ENCODE peak calls at places on chromosomes 16 and 17, in seven cellular contexts. M is AG09309; O is activated T-cell treated with anti-CD3 and anti-CD28 coated beads, Interleukin-2, amount 50 U/mL, for 72 hours; Z is anterior cingulate cortex; D is ACHN; E is HS-27A; K is hypothalamus. G is an unnamed sample.

GRCh38 chr17:9419932-9420453 is 155.6 kb downstream of the STX8 start:
- DNase-seq in Z (no peak), E (no peak), D (no peak), O (no peak), M (no peak), K (no peak), G (no peak)

GRCh38 chr17:40448639-40449261 is 5.5 kb downstream of the IGFBP4 start:
- DNase-seq in M (no peak), D (peak; percentile 43), O (no peak), E (no peak), Z (no peak), K (no peak), G (no peak)

GRCh38 chr17:44170499-44171201 is at the start of gene ASB16:
- DNase-seq in D (no peak), E (no peak), K (no peak), O (no peak), Z (no peak), M (no peak), G (no peak)

GRCh38 chr16:17302213-17302612 is 168.5 kb downstream of the XYLT1 start:
- DNase-seq in Z (no peak), E (no peak), M (no peak), K (no peak), D (no peak), O (no peak), G (no peak)

GRCh38 chr17:47733414-47734288 is 615 bp downstream of the TBX21 start:
- DNase-seq in E (no peak), O (no peak), Z (no peak), M (no peak), D (no peak), K (no peak), G (no peak)

GRCh38 chr17:31495049-31495885 is 103.8 kb downstream of the RAB11FIP4 start:
- DNase-seq in O (no peak), E (no peak), M (no peak), K (no peak), D (no peak), Z (no peak), G (no peak)

GRCh38 chr17:19387921-19388521 is 1.0 kb upstream of the MFAP4 start:
- DNase-seq in K (no peak), O (no peak), E (no peak), M (peak; percentile 40), D (no peak), Z (no peak), G (no peak)

GRCh38 chr16:73187163-73187562 is 139.2 kb upstream of the ZFHX3 start:
- DNase-seq in K (no peak), D (no peak), O (no peak), E (no peak), M (no peak), Z (no peak), G (no peak)

GRCh38 chr16:65598626-65599025 is 476.8 kb upstream of the CDH11 start:
- DNase-seq in D (no peak), M (no peak), Z (no peak), E (no peak), K (no peak), O (no peak), G (no peak)

GRCh38 chr17:43337684-43338428 is 60.9 kb upstream of the ARL4D start:
- DNase-seq in K (no peak), E (no peak), D (no peak), Z (no peak), O (no peak), M (no peak), G (no peak)

GRCh38 chr16:5870886-5871715 is 773.5 kb upstream of the EEF2KMT start:
- DNase-seq in Z (no peak), K (no peak), D (no peak), M (no peak), O (no peak), E (no peak), G (no peak)

GRCh38 chr17:45573915-45574314 is 83.4 kb upstream of the PLEKHM1 start:
- DNase-seq in O (no peak), E (no peak), D (no peak), Z (no peak), M (no peak), K (no peak), G (no peak)

GRCh38 chr16:19690196-19690595 is 27.8 kb downstream of the KNOP1 start:
- DNase-seq in M (no peak), D (no peak), Z (no peak), O (no peak), K (no peak), E (no peak), G (no peak)

GRCh38 chr16:29995330-29995910 is at the start of gene HIRIP3:
- DNase-seq in Z (peak; percentile 76), M (no peak), O (peak; percentile 91), D (peak; percentile 91), K (peak; percentile 81), E (peak; percentile 64), G (peak; percentile 95)

GRCh38 chr16:9257843-9258242 is 166.4 kb downstream of the HAPSTR1 start:
- DNase-seq in D (no peak), O (no peak), K (no peak), Z (no peak), M (no peak), E (no peak), G (no peak)

GRCh38 chr17:81136366-81136765 is 28.9 kb upstream of the PVALEF start:
- DNase-seq in E (no peak), D (no peak), Z (no peak), M (no peak), O (no peak), K (no peak), G (no peak)

GRCh38 chr16:30185683-30186421 is 2.5 kb downstream of the CORO1A start:
- DNase-seq in Z (no peak), O (peak; percentile 85), E (no peak), M (no peak), K (peak; percentile 29), D (no peak), G (peak; percentile 90)

GRCh38 chr16:70577256-70577698 is 53.7 kb downstream of the SF3B3 start:
- DNase-seq in Z (no peak), M (peak; percentile 37), K (no peak), D (peak; percentile 74), E (peak; percentile 93), O (no peak), G (no peak)

GRCh38 chr16:84680165-84680842 is 19.5 kb upstream of the USP10 start:
- DNase-seq in Z (no peak), O (no peak), D (no peak), E (no peak), K (no peak), M (no peak), G (no peak)

GRCh38 chr17:73786286-73786743 is 142.1 kb upstream of the SDK2 start:
- DNase-seq in D (no peak), Z (no peak), O (no peak), K (no peak), E (no peak), M (no peak), G (no peak)

GRCh38 chr16:27404163-27404823 is 2.3 kb downstream of the IL21R start:
- DNase-seq in M (no peak), O (peak; percentile 51), D (no peak), Z (no peak), K (no peak), E (no peak), G (no peak)